ENCODE peak calls at places on chromosomes 6 and 20, in five cellular contexts. L is T follicular helper cell; P is stimulated activated CD8-positive, alpha-beta memory T cell treated with anti-CD3 and anti-CD28 coated beads, Interleukin-12 subunit alpha, Interleukin-12 subunit beta, amount 100 ng/mL, for 1 hour; A is A172; R is cardiac muscle cell. J is an unnamed sample.

GRCh38 chr6:158816329-158816728 is 2.8 kb downstream of the EZR start:
- DNase-seq in P (no peak), L (no peak), R (no peak), A (peak), J (peak)

GRCh38 chr6:35092362-35093117 is 48.6 kb downstream of the TCP11 start:
- DNase-seq in A (no peak), R (peak), P (no peak), L (no peak), J (no peak)

GRCh38 chr6:119147101-119148053 is 68.9 kb upstream of the FAM184A start:
- DNase-seq in P (no peak), R (peak), L (no peak), A (peak), J (peak)

GRCh38 chr6:32982084-32982701 is 13.8 kb downstream of the BRD2 start:
- DNase-seq in R (peak), P (no peak), L (no peak), A (no peak), J (no peak)

GRCh38 chr6:159946912-159947311 is 22.0 kb upstream of the IGF2R start:
- DNase-seq in P (no peak), A (no peak), L (no peak), R (no peak), J (no peak)

GRCh38 chr20:17615645-17616479 is 46.0 kb downstream of the DSTN start:
- DNase-seq in R (no peak), L (no peak), P (no peak), A (no peak), J (no peak)

GRCh38 chr6:159267165-159267564 is 98.0 kb downstream of the FNDC1 start:
- DNase-seq in P (no peak), R (peak), L (no peak), A (peak), J (peak)

GRCh38 chr20:24755411-24755922 is 193.6 kb upstream of the CST7 start:
- DNase-seq in L (no peak), P (no peak), R (no peak), A (no peak), J (no peak)

GRCh38 chr6:13766201-13766634 is 48.1 kb downstream of the MCUR1 start:
- DNase-seq in A (peak), P (no peak), L (no peak), R (peak), J (no peak)

J was measured in activated CD8-positive, alpha-beta T cell treated with anti-CD3 and anti-CD28 coated beads for 36 hours.